ENCODE peak calls at places on chromosomes 5 and 9, in four cellular contexts. M is K562, Y is GM12878, B is HepG2. V is an unnamed sample.

GRCh38 chr5:122611401-122611800 is 163.5 kb upstream of the SNX2 start:
- DNase-seq in Y (no peak), M (no peak), B (no peak), V (no peak)

GRCh38 chr5:93250431-93250830 is 330.6 kb downstream of the NR2F1-AS1 start:
- DNase-seq in Y (no peak), B (no peak), M (no peak), V (no peak)

GRCh38 chr5:135715267-135716050 is 119.0 kb upstream of the SLC25A48 start:
- DNase-seq in M (no peak), Y (no peak), B (no peak), V (no peak)

GRCh38 chr9:2741441-2742158 is 24.3 kb downstream of the KCNV2 start:
- DNase-seq in Y (no peak), M (no peak), B (no peak), V (no peak)

GRCh38 chr9:14993061-14993800 is 83.0 kb upstream of the FREM1 start:
- DNase-seq in M (peak), B (no peak), Y (no peak), V (peak)

GRCh38 chr9:134053401-134053871 is 14.4 kb downstream of the BRD3 start:
- DNase-seq in B (no peak), Y (no peak), M (no peak), V (no peak)

GRCh38 chr5:11904270-11904906 is at the start of gene CTNND2:
- DNase-seq in M (no peak), Y (no peak), B (no peak), V (peak)

GRCh38 chr9:115121140-115121710 is 3.3 kb upstream of the TNC start:
- DNase-seq in Y (no peak), B (no peak), M (no peak), V (no peak)

GRCh38 chr5:89676634-89677033 is 732.9 kb downstream of the CETN3 start:
- DNase-seq in B (no peak), Y (no peak), M (no peak), V (no peak)

GRCh38 chr9:35681341-35682002 is 7.7 kb downstream of the CA9 start:
- DNase-seq in Y (no peak), M (no peak), B (no peak), V (no peak)

GRCh38 chr9:35937227-35937626 is 20.7 kb downstream of the OR2S2 start:
- DNase-seq in Y (no peak), B (no peak), M (no peak), V (no peak)

GRCh38 chr9:111582888-111583287 is 16.6 kb downstream of the PTGR1 start:
- DNase-seq in Y (no peak), B (no peak), M (no peak), V (no peak)

GRCh38 chr5:179370490-179371122 is 25.3 kb upstream of the ADAMTS2 start:
- DNase-seq in Y (no peak), M (no peak), B (no peak), V (no peak)

GRCh38 chr9:122164286-122164685 is 4.6 kb downstream of the MORN5 start:
- DNase-seq in B (no peak), M (no peak), Y (no peak), V (no peak)

GRCh38 chr9:33388110-33388994 is 14.0 kb downstream of the AQP7 start:
- DNase-seq in Y (no peak), M (no peak), B (no peak), V (no peak)

GRCh38 chr5:132458651-132459030 is 31.9 kb downstream of the IRF1 start:
- DNase-seq in M (no peak), B (no peak), Y (no peak), V (no peak)

GRCh38 chr5:62538017-62538942 is 40.3 kb upstream of the LRRC70 start:
- DNase-seq in Y (peak), M (peak), B (peak), V (no peak)

GRCh38 chr9:99049228-99049627 is 55.7 kb upstream of the TGFBR1 start:
- DNase-seq in M (no peak), Y (no peak), B (no peak), V (no peak)

GRCh38 chr9:137618105-137619067 is at the start of gene EHMT1:
- DNase-seq in M (peak), Y (peak), B (peak), V (peak)

GRCh38 chr5:151696470-151697061 is 9.9 kb upstream of the SPARC start:
- DNase-seq in Y (no peak), B (no peak), M (no peak), V (peak)

GRCh38 chr5:116296335-116297072 is 211.7 kb downstream of the COMMD10 start:
- DNase-seq in M (no peak), Y (no peak), B (peak), V (no peak)

GRCh38 chr5:115382989-115383388 is 86.5 kb upstream of the CCDC112 start:
- DNase-seq in B (no peak), Y (no peak), M (no peak), V (no peak)

GRCh38 chr5:59040007-59040803 is 457.3 kb downstream of the RAB3C start:
- DNase-seq in M (no peak), B (no peak), Y (no peak), V (no peak)

GRCh38 chr9:121278535-121279169 is 10.7 kb downstream of the GSN start:
- DNase-seq in Y (peak), M (peak), B (no peak), V (no peak)

GRCh38 chr5:33806736-33807442 is 84.9 kb downstream of the ADAMTS12 start:
- DNase-seq in B (peak), Y (no peak), M (no peak), V (no peak)

GRCh38 chr5:180003145-180003544 is 68.4 kb downstream of the RNF130 start:
- DNase-seq in B (no peak), Y (no peak), M (no peak), V (no peak)

GRCh38 chr9:14349818-14350333 is 35.9 kb upstream of the NFIB start:
- DNase-seq in M (no peak), Y (no peak), B (no peak), V (no peak)

GRCh38 chr9:94768766-94769165 is 42.3 kb downstream of the AOPEP start:
- DNase-seq in Y (no peak), B (no peak), M (no peak), V (no peak)

GRCh38 chr5:171782332-171782966 is 3.2 kb upstream of the SMIM23 start:
- DNase-seq in Y (no peak), B (peak), M (no peak), V (no peak)

GRCh38 chr5:172850454-172850797 is 16.4 kb downstream of the ERGIC1 start:
- DNase-seq in M (no peak), Y (no peak), B (no peak), V (no peak)

GRCh38 chr9:136232964-136233363 is 12.6 kb downstream of the QSOX2 start:
- DNase-seq in M (no peak), B (no peak), Y (no peak), V (no peak)

GRCh38 chr9:136234597-136234996 is 11.0 kb downstream of the QSOX2 start:
- DNase-seq in B (no peak), M (no peak), Y (no peak), V (no peak)

GRCh38 chr9:136233868-136234267 is 11.7 kb downstream of the QSOX2 start:
- DNase-seq in M (no peak), B (no peak), Y (no peak), V (no peak)

GRCh38 chr9:136235709-136236455 is 9.7 kb downstream of the QSOX2 start:
- DNase-seq in Y (no peak), B (no peak), M (no peak), V (no peak)

DNA sequence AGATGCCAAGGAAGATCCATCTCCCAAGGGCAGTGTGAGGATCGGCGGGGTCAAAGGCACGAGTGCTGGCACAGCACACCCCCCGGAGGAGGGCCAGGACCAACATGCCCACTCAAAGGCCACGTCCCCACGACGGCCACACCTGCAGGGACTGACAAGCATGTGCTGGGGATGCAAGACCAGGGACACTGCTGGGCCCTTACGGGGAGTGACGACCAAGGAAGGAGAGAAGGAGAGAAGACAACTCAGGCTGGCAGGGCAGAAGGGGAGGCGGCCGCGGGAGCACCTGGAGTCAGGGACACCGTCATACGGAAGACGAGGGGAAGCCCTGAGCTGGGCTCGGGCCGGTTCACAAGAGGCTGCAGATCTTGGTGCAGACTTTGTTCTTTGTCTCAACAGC is 10.4 kb downstream of the QSOX2 start:
- DNase-seq in Y (no peak), B (no peak), M (no peak), V (no peak)
- H3K4me2 ChIP-seq in Y (no peak), B (no peak), M (no peak), V (no peak)

GRCh38 chr5:100828071-100828689 is 74.9 kb downstream of the ST8SIA4 start:
- DNase-seq in Y (peak), B (no peak), M (no peak), V (no peak)
- TF ChIP-seq SRF in Y (no peak), B (no peak), M (no peak), V (no peak)

GRCh38 chr9:125888220-125888619 is 141.0 kb downstream of the PBX3 start:
- DNase-seq in Y (no peak), B (no peak), M (no peak), V (no peak)
- TF ChIP-seq USF2 in Y (no peak), B (no peak), M (no peak), V (no peak)

DNA sequence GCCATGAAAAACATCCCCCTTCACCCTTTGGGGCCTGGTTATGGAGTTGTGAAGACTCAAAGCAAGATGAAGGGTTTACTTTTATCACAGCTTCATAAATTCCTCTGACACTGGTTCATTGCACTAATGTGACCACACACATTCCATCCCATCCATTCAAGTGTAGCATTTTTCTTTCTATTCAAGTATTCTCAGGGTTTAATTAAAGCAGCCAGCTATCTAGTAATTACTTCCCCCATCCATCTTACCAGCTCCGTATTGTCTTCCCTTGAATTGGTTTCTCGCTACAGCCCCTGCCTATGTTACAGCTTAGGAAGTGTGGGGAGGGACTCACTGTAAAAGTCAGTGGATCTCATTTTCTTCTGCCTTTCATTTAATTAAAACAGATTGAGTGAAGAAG is 387.0 kb upstream of the RFX3 start:
- DNase-seq in M (no peak), Y (no peak), B (no peak), V (no peak)
- H3K4me2 ChIP-seq in M (no peak), Y (no peak), B (no peak), V (no peak)

GRCh38 chr9:128372784-128373183 is 1.6 kb downstream of the URM1 start:
- DNase-seq in B (no peak), Y (no peak), M (no peak), V (no peak)

GRCh38 chr9:128374221-128374675 is 3.1 kb downstream of the URM1 start:
- DNase-seq in Y (no peak), M (no peak), B (no peak), V (no peak)

GRCh38 chr9:128371622-128372117 is 496 bp downstream of the URM1 start:
- DNase-seq in M (no peak), Y (no peak), B (no peak), V (no peak)

GRCh38 chr9:128372188-128372641 is 1.0 kb downstream of the URM1 start:
- DNase-seq in B (no peak), M (no peak), Y (no peak), V (no peak)

DNA sequence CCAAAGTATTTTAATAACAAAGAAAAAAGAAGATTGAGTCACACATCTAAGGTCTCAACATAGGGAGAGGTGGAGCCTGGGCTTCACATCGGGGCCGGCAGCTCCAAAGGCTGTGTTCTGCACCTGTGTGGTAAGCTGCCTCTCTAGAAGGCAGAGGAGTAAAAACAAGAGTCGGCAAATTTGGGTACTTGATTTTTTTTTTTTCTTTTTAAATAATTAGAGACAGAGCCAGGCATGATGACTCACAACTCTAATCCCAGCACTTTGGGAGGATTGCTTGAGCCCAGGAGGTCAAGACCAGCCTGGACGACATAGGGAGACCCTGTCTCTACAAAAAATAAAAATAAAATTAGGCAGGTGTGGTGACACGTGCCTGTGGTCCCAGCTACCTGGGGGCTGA is 4.7 kb downstream of the URM1 start:
- DNase-seq in Y (no peak), M (no peak), B (no peak), V (no peak)
- TF ChIP-seq SRF in Y (no peak), M (no peak), B (no peak), V (no peak)

DNA sequence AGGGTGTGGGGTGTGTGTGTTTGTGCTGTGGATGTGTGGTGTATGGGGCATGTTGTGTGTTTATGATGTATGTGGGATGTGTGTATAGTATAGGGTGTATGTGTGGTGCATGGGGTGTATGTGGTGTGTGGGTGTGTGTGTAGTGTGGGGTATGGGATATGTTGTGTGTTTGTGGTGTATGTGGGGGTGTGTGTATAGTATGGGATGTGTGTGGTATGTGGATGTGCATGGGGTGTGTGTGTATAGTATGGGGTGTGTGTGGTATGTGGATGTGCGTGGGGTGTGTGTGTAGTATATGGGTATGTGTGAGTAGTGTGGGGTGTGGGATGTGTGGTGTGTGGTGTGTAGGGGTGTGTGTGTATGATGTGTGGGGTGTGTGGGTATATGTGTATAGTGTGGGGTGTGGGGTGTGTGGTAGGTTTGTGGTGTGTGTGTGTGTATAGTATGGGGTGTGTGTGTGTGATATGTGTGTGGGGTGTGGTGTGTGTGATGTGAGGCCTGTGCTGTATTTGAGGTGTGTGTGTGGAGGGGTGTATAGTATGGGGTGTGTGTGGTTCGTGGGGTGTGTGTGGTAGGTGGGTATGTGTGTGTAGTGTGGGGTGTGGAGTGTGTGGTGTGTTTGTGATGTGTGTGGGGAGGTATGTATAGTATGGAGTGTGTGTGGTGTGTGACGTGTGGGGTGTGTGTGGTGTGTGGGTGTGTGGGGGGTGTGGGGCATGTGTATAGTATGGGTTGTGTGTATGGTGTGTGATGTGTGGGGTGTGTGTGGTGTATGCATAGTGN is 10.5 kb downstream of the ECSCR start:
- DNase-seq in B (no peak), Y (no peak), M (no peak), V (no peak)
- TF ChIP-seq USF2 in B (no peak), Y (no peak), M (no peak), V (no peak)

GRCh38 chr5:126015244-126016054 is 407.8 kb upstream of the GRAMD2B start:
- DNase-seq in B (no peak), Y (no peak), M (no peak), V (no peak)

GRCh38 chr5:126014691-126015090 is 408.5 kb upstream of the GRAMD2B start:
- DNase-seq in B (no peak), M (no peak), Y (no peak), V (no peak)

GRCh38 chr5:126020770-126021169 is 402.4 kb upstream of the GRAMD2B start:
- DNase-seq in B (no peak), M (no peak), Y (no peak), V (no peak)

DNA sequence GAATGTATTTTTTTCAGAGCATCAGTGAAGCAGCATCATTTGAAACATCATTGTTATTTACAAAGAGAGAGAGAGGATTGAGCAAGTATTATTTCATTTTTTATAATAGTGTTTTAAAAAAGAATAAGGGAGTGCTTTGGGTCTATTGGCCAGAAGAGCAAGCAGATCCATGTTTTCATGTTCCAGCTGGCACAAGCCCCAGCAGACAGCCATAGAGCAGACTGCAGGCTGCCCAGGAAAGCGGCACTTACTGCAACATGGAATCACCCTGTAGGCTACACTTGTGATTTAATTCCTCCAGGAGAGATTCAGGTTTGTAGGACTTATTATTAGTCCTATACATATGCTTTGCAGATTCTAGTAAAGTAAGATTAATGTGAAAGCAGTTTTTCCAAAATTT is 407.0 kb upstream of the GRAMD2B start:
- DNase-seq in M (no peak), B (no peak), Y (no peak), V (no peak)
- H3K4me2 ChIP-seq in M (no peak), B (no peak), Y (no peak), V (no peak)

DNA sequence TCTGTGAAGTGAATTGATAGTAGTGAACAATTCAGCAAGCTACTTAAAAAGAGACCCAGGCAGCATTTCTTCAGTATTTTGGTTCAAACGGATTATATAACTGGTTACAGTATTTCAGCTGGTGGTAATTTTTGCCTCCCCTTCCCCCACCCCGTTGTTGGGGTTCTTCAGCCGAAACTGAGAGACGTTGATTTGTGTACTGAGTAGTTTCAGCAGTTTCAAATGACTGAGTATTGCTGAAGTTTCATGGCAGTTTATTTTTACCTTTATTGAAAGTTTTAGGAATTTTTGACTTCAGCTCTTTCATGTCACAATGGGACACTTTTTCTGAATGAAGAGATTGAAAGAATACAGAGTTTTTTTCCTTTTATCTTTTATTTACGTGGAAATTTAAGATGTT is 1.7 kb downstream of the GPBP1 start:
- DNase-seq in M (no peak), B (no peak), Y (no peak), V (no peak)
- TF ChIP-seq SRF in M (no peak), B (no peak), Y (no peak), V (no peak)